ENCODE peak calls at places on chromosomes 3 and 15, in five cellular contexts. Q is AG04449, V is GOT3, Z is cardiac fibroblast, G is A673. N is an unnamed sample.

GRCh38 chr3:147394168-147394941 is 12.0 kb downstream of the ZIC4 start:
- DNase-seq in Q (no peak), G (no peak), V (no peak), Z (no peak), N (no peak)

GRCh38 chr15:89186798-89187197 is 34.6 kb downstream of the RLBP1 start:
- DNase-seq in V (no peak), G (no peak), Q (no peak), Z (no peak), N (no peak)

GRCh38 chr3:177608443-177608842 is 411.2 kb upstream of the TBL1XR1 start:
- DNase-seq in G (no peak), Z (no peak), V (no peak), Q (no peak), N (no peak)

GRCh38 chr3:30492581-30493192 is 113.7 kb upstream of the TGFBR2 start:
- DNase-seq in Q (no peak), V (no peak), G (no peak), Z (peak), N (no peak)

GRCh38 chr3:133883657-133884546 is 11.8 kb downstream of the RAB6B start:
- DNase-seq in G (no peak), Q (no peak), Z (no peak), V (no peak), N (no peak)

GRCh38 chr3:126107203-126107939 is 23.4 kb upstream of the SLC41A3 start:
- DNase-seq in G (no peak), V (no peak), Q (no peak), Z (no peak), N (peak)

GRCh38 chr3:71583569-71584215 is at the start of gene FOXP1:
- DNase-seq in G (peak), V (peak), Z (peak), Q (no peak), N (no peak)

GRCh38 chr15:95025924-95026728 is 794.8 kb downstream of the MCTP2 start:
- DNase-seq in Z (peak), G (peak), V (no peak), Q (no peak), N (no peak)

GRCh38 chr3:36482259-36482658 is 102.0 kb downstream of the STAC start:
- DNase-seq in G (no peak), Z (no peak), Q (no peak), V (no peak), N (no peak)

GRCh38 chr3:156664285-156665178 is 9.9 kb upstream of the TIPARP start:
- DNase-seq in Z (no peak), Q (no peak), V (no peak), G (no peak), N (no peak)

GRCh38 chr3:34109846-34110245 is 311.4 kb downstream of the PDCD6IP start:
- DNase-seq in G (no peak), Q (no peak), Z (no peak), V (no peak), N (no peak)

GRCh38 chr3:161371441-161372320 is at the start of gene SPTSSB:
- DNase-seq in V (no peak), G (peak), Z (peak), Q (no peak), N (no peak)

GRCh38 chr15:38128389-38128788 is 124.2 kb upstream of the SPRED1 start:
- DNase-seq in V (no peak), Q (no peak), G (no peak), Z (peak), N (no peak)

GRCh38 chr3:101998256-101998926 is 149.1 kb downstream of the NFKBIZ start:
- DNase-seq in Z (no peak), Q (no peak), G (no peak), V (no peak), N (no peak)

GRCh38 chr3:72258786-72259185 is 473.8 kb upstream of the PROK2 start:
- DNase-seq in Z (no peak), G (no peak), V (no peak), Q (no peak), N (no peak)

GRCh38 chr3:15630646-15631350 is 29.3 kb downstream of the BTD start:
- DNase-seq in Z (peak), Q (no peak), V (no peak), G (peak), N (no peak)

GRCh38 chr3:58874795-58875194 is 175.0 kb downstream of the CFAP20DC start:
- DNase-seq in Q (no peak), G (peak), Z (peak), V (no peak), N (no peak)

GRCh38 chr15:51076898-51077564 is 17.7 kb downstream of the TNFAIP8L3 start:
- DNase-seq in Z (no peak), G (no peak), V (no peak), Q (no peak), N (peak)

GRCh38 chr3:176521531-176522175 is 675.6 kb downstream of the TBL1XR1 start:
- DNase-seq in Z (peak), G (peak), V (no peak), Q (peak), N (no peak)

GRCh38 chr3:115804200-115804599 is 180.9 kb downstream of the GAP43 start:
- DNase-seq in Q (no peak), V (no peak), G (no peak), Z (no peak), N (no peak)

GRCh38 chr15:29888651-29889050 is 66.4 kb upstream of the TJP1 start:
- DNase-seq in G (no peak), Q (no peak), V (no peak), Z (peak), N (no peak)

GRCh38 chr15:40094156-40094555 is 14.5 kb downstream of the BMF start:
- DNase-seq in Q (no peak), G (no peak), Z (no peak), V (no peak), N (no peak)

GRCh38 chr15:51647128-51647562 is 24.6 kb upstream of the DMXL2 start:
- DNase-seq in G (peak), Q (peak), V (no peak), Z (peak), N (peak)

GRCh38 chr15:49212897-49213296 is 42.9 kb downstream of the GALK2 start:
- DNase-seq in Q (no peak), Z (no peak), V (no peak), G (no peak), N (no peak)

GRCh38 chr3:30553641-30554316 is 52.6 kb upstream of the TGFBR2 start:
- DNase-seq in Z (peak), Q (no peak), V (no peak), G (no peak), N (no peak)

N was measured in ascending aorta.